ENCODE peak calls at places on chromosomes 11 and 22, in nine cellular contexts. H, B, P, J, O, D, X, U and Q are unnamed samples.
A peak's percentile ranks its signal among the peaks of the same experiment; 100 is the strongest.

GRCh38 chr22:20904008-20904979 is 12.9 kb upstream of the CRKL start:
- DNase-seq in O (no peak), B (peak; percentile 97), U (no peak), H (no peak), X (no peak), J (peak; percentile 99), P (peak; percentile 87), D (peak; percentile 56), Q (peak; percentile 91)

GRCh38 chr11:60982184-60982583 is 10.7 kb downstream of the CD6 start:
- DNase-seq in U (no peak), H (no peak), J (no peak), P (no peak), D (no peak), X (no peak), O (no peak), B (no peak), Q (no peak)

GRCh38 chr11:93857413-93858185 is 7.2 kb upstream of the VSTM5 start:
- DNase-seq in B (peak; percentile 43), U (no peak), X (no peak), O (no peak), P (no peak), H (no peak), J (peak; percentile 40), D (peak; percentile 18), Q (no peak)

GRCh38 chr22:31271485-31271884 is 20.8 kb downstream of the PIK3IP1 start:
- DNase-seq in D (no peak), H (no peak), P (peak; percentile 48), B (no peak), J (no peak), O (no peak), X (no peak), U (no peak), Q (no peak)

GRCh38 chr11:1223346-1224108 is 661 bp downstream of the MUC5B start:
- DNase-seq in H (peak; percentile 30), U (no peak), P (no peak), B (no peak), J (no peak), D (no peak), O (no peak), X (peak; percentile 8), Q (no peak)

GRCh38 chr11:30635401-30635989 is 49.3 kb upstream of the MPPED2 start:
- DNase-seq in P (no peak), D (no peak), O (peak; percentile 37), X (no peak), J (no peak), U (peak; percentile 78), H (peak; percentile 43), B (no peak), Q (no peak)

GRCh38 chr11:27722945-27723344 is 22.7 kb upstream of the BDNF start:
- DNase-seq in H (no peak), P (peak; percentile 14), X (no peak), B (peak; percentile 26), J (peak; percentile 51), O (no peak), U (peak; percentile 62), D (no peak), Q (no peak)

GRCh38 chr11:1485504-1485885 is 1.1 kb downstream of the MOB2 start:
- DNase-seq in U (no peak), O (no peak), D (no peak), B (no peak), X (no peak), P (no peak), J (no peak), H (no peak), Q (no peak)

GRCh38 chr11:92880391-92880790 is 89.1 kb upstream of the MTNR1B start:
- DNase-seq in D (no peak), O (no peak), P (peak; percentile 3), J (peak; percentile 26), U (no peak), B (peak; percentile 36), X (no peak), H (no peak), Q (no peak)

GRCh38 chr22:48052621-48052890 is 1290.1 kb downstream of the TBC1D22A start:
- DNase-seq in J (no peak), X (no peak), O (no peak), D (no peak), H (no peak), B (no peak), P (no peak), U (no peak), Q (no peak)

GRCh38 chr22:44994399-44995281 is 15.2 kb downstream of the PHF21B start:
- DNase-seq in P (no peak), O (no peak), B (no peak), H (no peak), J (no peak), D (no peak), U (no peak), X (no peak), Q (no peak)

GRCh38 chr22:19965771-19966709 is 24.4 kb upstream of the TXNRD2 start:
- DNase-seq in H (no peak), J (peak; percentile 31), U (peak; percentile 76), X (no peak), P (no peak), D (no peak), B (peak; percentile 26), O (peak; percentile 13), Q (no peak)

GRCh38 chr22:26756675-26757293 is 99.4 kb downstream of the MIAT start:
- DNase-seq in O (peak; percentile 51), U (peak; percentile 84), H (no peak), P (peak; percentile 49), D (peak; percentile 60), J (peak; percentile 87), B (peak; percentile 64), X (peak; percentile 34), Q (no peak)

GRCh38 chr22:35657571-35658312 is 9.5 kb downstream of the APOL6 start:
- DNase-seq in D (no peak), X (no peak), J (no peak), H (no peak), O (no peak), U (no peak), P (no peak), B (no peak), Q (no peak)

GRCh38 chr22:41369089-41369745 is 12.5 kb upstream of the TEF start:
- DNase-seq in X (no peak), P (no peak), U (no peak), J (no peak), H (no peak), D (no peak), B (no peak), O (no peak), Q (no peak)

GRCh38 chr22:19527861-19528417 is 3.7 kb upstream of the CLDN5 start:
- DNase-seq in P (peak; percentile 33), D (no peak), B (no peak), H (peak; percentile 12), J (peak; percentile 45), U (no peak), O (no peak), X (no peak), Q (no peak)

GRCh38 chr22:46000081-46001027 is 23.4 kb upstream of the WNT7B start:
- DNase-seq in O (no peak), H (no peak), X (peak; percentile 29), J (no peak), P (no peak), B (no peak), U (no peak), D (no peak), Q (no peak)

GRCh38 chr11:21602734-21603133 is 590.2 kb upstream of the ANO5 start:
- DNase-seq in P (no peak), O (no peak), U (no peak), D (no peak), J (no peak), B (no peak), H (no peak), X (no peak), Q (no peak)

GRCh38 chr11:73661035-73661628 is 14.8 kb downstream of the PLEKHB1 start:
- DNase-seq in X (peak; percentile 89), D (peak; percentile 95), O (peak; percentile 79), J (peak; percentile 92), U (peak; percentile 96), P (peak; percentile 82), H (peak; percentile 70), B (peak; percentile 94), Q (peak; percentile 49)

DNA sequence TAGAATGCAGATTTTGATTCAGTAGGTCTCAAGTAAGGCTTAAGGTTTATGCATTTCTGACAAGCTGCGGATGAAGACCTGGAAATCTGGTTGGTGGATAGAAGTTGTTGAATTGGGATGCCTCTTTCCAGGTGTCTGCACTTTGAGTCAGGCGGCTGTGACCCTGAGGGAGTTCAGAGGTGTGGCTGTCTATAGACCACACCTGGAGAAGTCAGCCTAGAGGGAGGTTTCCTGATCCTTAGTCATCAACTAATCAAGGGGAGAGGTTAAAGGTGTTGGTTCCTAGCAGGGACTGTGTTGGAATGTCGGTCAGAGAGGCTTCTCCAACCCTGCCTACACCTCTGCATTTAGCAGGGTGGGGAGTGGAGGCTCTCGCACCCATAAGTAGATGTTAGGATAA is 8.0 kb downstream of the GLB1L2 start:
- DNase-seq in U (no peak), D (no peak), J (no peak), H (no peak), X (no peak), B (no peak), P (no peak), O (no peak), Q (no peak)
- H3K27me3 ChIP-seq in U (no peaks in the 10 kb centered on the region), D (no peaks in the 10 kb centered on the region), J (peaks cover 6% of the 10 kb centered on the region), H (no peaks in the 10 kb centered on the region), X (peaks cover 12% of the 10 kb centered on the region), B (peaks cover 7% of the 10 kb centered on the region), P (no peaks in the 10 kb centered on the region), O (no peaks in the 10 kb centered on the region), Q (no peaks in the 10 kb centered on the region)

DNA sequence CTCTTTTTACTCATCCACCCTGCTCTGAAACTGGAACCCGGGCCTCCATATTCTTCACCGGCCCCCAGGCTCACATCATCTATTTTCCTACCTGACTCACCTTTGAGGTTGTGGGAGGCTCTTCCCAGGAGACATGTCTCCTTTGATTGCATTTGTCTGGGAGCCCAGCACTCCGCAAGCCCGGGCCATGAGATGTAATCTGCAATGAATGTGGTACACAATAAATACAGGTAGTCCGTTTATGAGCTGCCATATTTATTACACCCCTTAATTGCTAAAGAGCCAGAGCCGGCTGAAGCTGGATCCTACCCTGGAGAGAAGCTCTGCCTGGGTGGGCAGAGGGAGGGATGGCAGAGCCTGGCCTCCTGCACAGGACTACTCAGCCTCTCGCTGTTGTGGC is 49.6 kb downstream of the TP53I11 start:
- DNase-seq in O (no peak), D (no peak), J (no peak), X (no peak), H (no peak), B (no peak), P (no peak), U (no peak), Q (no peak)
- H3K27me3 ChIP-seq in O (no peaks in the 10 kb centered on the region), D (no peaks in the 10 kb centered on the region), J (peaks cover 21% of the 10 kb centered on the region), X (no peaks in the 10 kb centered on the region), H (no peaks in the 10 kb centered on the region), B (peaks cover 70% of the 10 kb centered on the region), P (peaks cover 3% of the 10 kb centered on the region), U (no peaks in the 10 kb centered on the region), Q (peaks cover 24% of the 10 kb centered on the region)

GRCh38 chr11:2685051-2685450 is 14.7 kb downstream of the KCNQ1OT1 start:
- DNase-seq in J (no peak), H (peak; percentile 11), D (no peak), X (peak; percentile 6), U (no peak), P (no peak), B (no peak), O (no peak), Q (no peak)
- H3K27me3 ChIP-seq in J (no peaks in the 10 kb centered on the region), H (no peaks in the 10 kb centered on the region), D (no peaks in the 10 kb centered on the region), X (no peaks in the 10 kb centered on the region), U (no peaks in the 10 kb centered on the region), P (no peaks in the 10 kb centered on the region), B (no peaks in the 10 kb centered on the region), O (no peaks in the 10 kb centered on the region), Q (peaks cover 8% of the 10 kb centered on the region)

DNA sequence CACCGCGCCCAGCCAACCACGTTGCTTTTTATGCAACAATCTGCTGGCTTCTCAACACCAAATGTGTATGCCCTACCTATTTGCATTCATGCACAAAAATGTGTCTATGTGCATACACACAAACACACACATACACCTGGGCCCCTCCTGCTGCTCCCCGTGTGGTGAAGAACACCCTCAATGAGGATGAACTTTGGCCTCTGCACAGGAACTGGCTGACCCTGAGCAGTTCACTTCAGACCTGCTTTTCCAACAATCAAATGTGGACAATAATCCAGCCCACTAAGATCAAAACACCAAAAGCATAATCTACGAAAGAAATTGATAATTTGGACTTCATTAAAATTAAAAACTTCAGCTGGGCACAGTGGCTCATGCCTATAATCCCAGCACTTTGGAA is 25.3 kb upstream of the SLC35C1 start:
- DNase-seq in U (no peak), O (no peak), D (no peak), B (no peak), H (no peak), P (no peak), J (no peak), X (no peak), Q (no peak)
- H3K27me3 ChIP-seq in U (no peaks in the 10 kb centered on the region), O (peaks cover 3% of the 10 kb centered on the region), D (no peaks in the 10 kb centered on the region), B (peaks cover 7% of the 10 kb centered on the region), H (no peaks in the 10 kb centered on the region), P (no peaks in the 10 kb centered on the region), J (peaks cover 10% of the 10 kb centered on the region), X (peaks cover 9% of the 10 kb centered on the region), Q (peaks cover 8% of the 10 kb centered on the region)